ENCODE peak calls at places on chromosomes 2 and 18, in five cellular contexts. U is HEK293T; G is iPS-NIHi11; P is ascending aorta; L is activated CD8-positive, alpha-beta memory T cell treated with anti-CD3 and anti-CD28 coated beads for 24 hours. T is an unnamed sample.

GRCh38 chr2:191041418-191042161 is 27.6 kb upstream of the STAT1 start:
- DNase-seq in U (no peak), G (peak), P (no peak), L (no peak), T (no peak)

GRCh38 chr2:238113611-238114010 is 13.5 kb downstream of the ESPNL start:
- DNase-seq in U (no peak), G (no peak), P (no peak), L (no peak), T (no peak)

GRCh38 chr18:79405019-79405780 is 9.5 kb downstream of the NFATC1 start:
- DNase-seq in U (no peak), G (no peak), P (no peak), L (no peak), T (no peak)

GRCh38 chr2:199987586-199987985 is 32.2 kb downstream of the MAIP1 start:
- DNase-seq in U (no peak), G (no peak), P (no peak), L (no peak), T (no peak)

GRCh38 chr2:74226648-74227213 is 28.3 kb downstream of the MTHFD2 start:
- DNase-seq in U (no peak), G (peak), P (no peak), L (no peak), T (no peak)

GRCh38 chr2:68487773-68488355 is 20.5 kb downstream of the APLF start:
- DNase-seq in U (no peak), G (peak), P (no peak), L (no peak), T (peak)

GRCh38 chr2:28310107-28310506 is 82.6 kb upstream of the FOSL2 start:
- DNase-seq in U (no peak), G (no peak), P (no peak), L (no peak), T (peak)

GRCh38 chr18:79816092-79816491 is 18.4 kb downstream of the KCNG2 start:
- DNase-seq in U (no peak), G (no peak), P (no peak), L (no peak), T (no peak)

GRCh38 chr2:184779777-184780176 is 181.4 kb downstream of the ZNF804A start:
- DNase-seq in U (no peak), G (no peak), P (no peak), L (no peak), T (no peak)

GRCh38 chr2:86480105-86480504 is 38.9 kb downstream of the KDM3A start:
- DNase-seq in U (no peak), G (no peak), P (no peak), L (no peak), T (no peak)

GRCh38 chr2:66426250-66427064 is 8.5 kb upstream of the MEIS1 start:
- DNase-seq in U (no peak), G (no peak), P (no peak), L (no peak), T (no peak)

GRCh38 chr2:176913955-176914354 is 298.6 kb upstream of the HNRNPA3 start:
- DNase-seq in U (no peak), G (no peak), P (no peak), L (no peak), T (no peak)

GRCh38 chr2:80002112-80002511 is 302.4 kb downstream of the LRRTM1 start:
- DNase-seq in U (no peak), G (no peak), P (no peak), L (no peak), T (no peak)

GRCh38 chr2:236568068-236568921 is 1.3 kb upstream of the ACKR3 start:
- DNase-seq in U (no peak), G (no peak), P (no peak), L (peak), T (peak)

GRCh38 chr2:237752761-237753165 is 45.8 kb upstream of the RBM44 start:
- DNase-seq in U (no peak), G (no peak), P (no peak), L (peak), T (no peak)

GRCh38 chr2:58206785-58207184 is 34.3 kb downstream of the FANCL start:
- DNase-seq in U (no peak), G (no peak), P (no peak), L (no peak), T (no peak)

GRCh38 chr18:51275712-51276473 is 78.4 kb upstream of the MEX3C start:
- DNase-seq in U (no peak), G (peak), P (no peak), L (no peak), T (no peak)

GRCh38 chr2:32484907-32485306 is 128.1 kb downstream of the BIRC6 start:
- DNase-seq in U (no peak), G (no peak), P (no peak), L (no peak), T (no peak)

GRCh38 chr18:61820842-61821241 is 72.0 kb downstream of the RNF152 start:
- DNase-seq in U (no peak), G (no peak), P (no peak), L (no peak), T (no peak)

GRCh38 chr2:241777167-241777685 is 604 bp downstream of the GAL3ST2 start:
- DNase-seq in U (no peak), G (no peak), P (no peak), L (no peak), T (peak)

GRCh38 chr18:6875764-6876163 is 146.2 kb downstream of the ARHGAP28 start:
- DNase-seq in U (no peak), G (no peak), P (no peak), L (no peak), T (no peak)

GRCh38 chr2:19810637-19811036 is 91.1 kb downstream of the TTC32 start:
- DNase-seq in U (no peak), G (no peak), P (no peak), L (no peak), T (no peak)

GRCh38 chr2:183019718-183020442 is 18.4 kb downstream of the NCKAP1 start:
- DNase-seq in U (no peak), G (no peak), P (no peak), L (no peak), T (no peak)

GRCh38 chr18:13245481-13246000 is 27.0 kb downstream of the LDLRAD4 start:
- DNase-seq in U (no peak), G (no peak), P (no peak), L (peak), T (no peak)

GRCh38 chr2:10057231-10058107 is 14.1 kb downstream of the KLF11 start:
- DNase-seq in U (peak), G (peak), P (no peak), L (no peak), T (peak)

GRCh38 chr18:10135302-10135926 is 221.6 kb downstream of the VAPA start:
- DNase-seq in U (no peak), G (no peak), P (no peak), L (no peak), T (no peak)

GRCh38 chr2:23360571-23361125 is 24.3 kb upstream of the KLHL29 start:
- DNase-seq in U (no peak), G (peak), P (no peak), L (no peak), T (peak)

GRCh38 chr18:25561923-25562322 is 210.0 kb upstream of the ZNF521 start:
- DNase-seq in U (peak), G (peak), P (no peak), L (no peak), T (peak)

GRCh38 chr2:240404174-240404852 is 31.1 kb upstream of the GPC1 start:
- DNase-seq in U (no peak), G (no peak), P (no peak), L (no peak), T (no peak)

GRCh38 chr2:192126426-192126825 is 68.3 kb downstream of the TMEFF2 start:
- DNase-seq in U (no peak), G (no peak), P (no peak), L (no peak), T (no peak)

GRCh38 chr18:1995041-1995612 is 576.2 kb downstream of the METTL4 start:
- DNase-seq in U (no peak), G (no peak), P (no peak), L (no peak), T (no peak)

GRCh38 chr2:37711308-37711731 is 39.9 kb upstream of the CDC42EP3 start:
- DNase-seq in U (no peak), G (peak), P (no peak), L (no peak), T (no peak)

GRCh38 chr2:194999771-195000170 is 657.3 kb upstream of the SLC39A10 start:
- DNase-seq in U (no peak), G (no peak), P (no peak), L (no peak), T (no peak)

GRCh38 chr18:12921178-12921577 is 26.6 kb upstream of the SEH1L start:
- DNase-seq in U (no peak), G (no peak), P (no peak), L (no peak), T (no peak)

GRCh38 chr18:58603365-58604067 is 25.4 kb downstream of the ALPK2 start:
- DNase-seq in U (peak), G (peak), P (no peak), L (peak), T (no peak)

GRCh38 chr2:50491541-50492114 is 540.3 kb downstream of the NRXN1 start:
- DNase-seq in U (peak), G (peak), P (no peak), L (no peak), T (peak)

GRCh38 chr18:79519751-79520472 is 124.2 kb downstream of the NFATC1 start:
- DNase-seq in U (no peak), G (no peak), P (no peak), L (peak), T (no peak)

GRCh38 chr18:67875057-67875456 is 358.5 kb upstream of the DSEL start:
- DNase-seq in U (no peak), G (peak), P (no peak), L (no peak), T (no peak)

GRCh38 chr2:67318966-67319590 is 78.1 kb upstream of the ETAA1 start:
- DNase-seq in U (no peak), G (no peak), P (no peak), L (no peak), T (no peak)